ENCODE peak calls at places on chromosome 11, in five cellular contexts. W is activated CD8-positive, alpha-beta T cell treated with anti-CD3 and anti-CD28 coated beads for 36 hours; O is body of pancreas; Z is ecto neural progenitor cell; A is ELR. F is an unnamed sample.

GRCh38 chr11:70544067-70544773 is 145.9 kb downstream of the CTTN start:
- DNase-seq in O (no peak), W (no peak), A (no peak), Z (no peak), F (no peak)

GRCh38 chr11:88384004-88384677 is 46.6 kb upstream of the CTSC start:
- DNase-seq in Z (no peak), O (no peak), W (no peak), A (peak; percentile 58), F (peak; percentile 40)

GRCh38 chr11:120197977-120198376 is 12.9 kb upstream of the OAF start:
- DNase-seq in Z (no peak), O (no peak), W (no peak), A (no peak), F (no peak)

GRCh38 chr11:69994810-69995209 is 83.3 kb upstream of the ANO1 start:
- DNase-seq in Z (no peak), A (no peak), O (no peak), W (no peak), F (no peak)

GRCh38 chr11:61581030-61581928 is at the start of gene SYT7:
- DNase-seq in W (peak; percentile 95), O (peak; percentile 98), A (peak; percentile 95), Z (peak; percentile 99), F (peak; percentile 95)

GRCh38 chr11:94196363-94196762 is 67.7 kb downstream of the PANX1 start:
- DNase-seq in A (no peak), W (no peak), Z (no peak), O (peak; percentile 27), F (peak; percentile 36)

GRCh38 chr11:46345131-46345597 is 2.1 kb upstream of the DGKZ start:
- DNase-seq in O (no peak), A (no peak), Z (no peak), W (peak; percentile 35), F (no peak)

GRCh38 chr11:86138958-86139357 is 70.1 kb upstream of the PICALM start:
- DNase-seq in W (peak; percentile 53), Z (no peak), O (no peak), A (peak; percentile 69), F (peak; percentile 51)

GRCh38 chr11:30432177-30432576 is 109.3 kb downstream of the ARL14EP start:
- DNase-seq in Z (no peak), O (no peak), W (no peak), A (no peak), F (no peak)